ENCODE peak calls at places on chromosomes 7 and 10, in six cellular contexts. X is GM12878, C is GM23338, U is prostate gland, T is sigmoid colon, B is HCT116. O is an unnamed sample. For H3K36me3, the result is how much of the 10 kb centered on the place peaks cover.

GRCh38 chr10:70940834-70941568 is 52.6 kb upstream of the PCBD1 start:
- DNase-seq in X (no peak), U (no peak), T (no peak), B (no peak), C (no peak), O (no peak)

GRCh38 chr7:108600399-108600798 is 30.7 kb downstream of the DNAJB9 start:
- DNase-seq in U (no peak), C (no peak), T (no peak), X (no peak), B (no peak), O (no peak)

GRCh38 chr7:44292876-44293560 is 32.4 kb downstream of the CAMK2B start:
- DNase-seq in C (no peak), B (no peak), X (no peak), U (no peak), T (peak), O (peak)

GRCh38 chr7:2450198-2451107 is 25.7 kb downstream of the GRIFIN start:
- DNase-seq in B (no peak), C (no peak), X (no peak), U (no peak), T (no peak), O (peak)

GRCh38 chr7:15561840-15562239 is at the start of gene AGMO:
- DNase-seq in T (peak), C (no peak), B (no peak), X (no peak), U (no peak), O (no peak)

GRCh38 chr7:134495546-134495945 is 31.8 kb upstream of the AKR1B10 start:
- DNase-seq in U (no peak), C (no peak), T (no peak), B (no peak), X (no peak), O (no peak)

GRCh38 chr10:132726194-132726593 is 59.8 kb downstream of the NKX6-2 start:
- DNase-seq in X (no peak), U (no peak), T (no peak), C (no peak), B (no peak), O (no peak)

GRCh38 chr10:123622381-123622780 is 43.8 kb upstream of the GPR26 start:
- DNase-seq in U (no peak), C (no peak), X (no peak), B (no peak), T (no peak), O (no peak)

GRCh38 chr7:66050990-66051424 is 24.6 kb upstream of the ASL start:
- DNase-seq in C (no peak), T (no peak), B (no peak), U (peak), X (no peak), O (no peak)

GRCh38 chr10:127374901-127375300 is 174.2 kb upstream of the NPS start:
- DNase-seq in T (no peak), C (no peak), X (no peak), B (no peak), U (no peak), O (no peak)

GRCh38 chr7:1362301-1362700 is 97.0 kb downstream of the MICALL2 start:
- DNase-seq in B (no peak), U (no peak), T (no peak), C (no peak), X (no peak), O (no peak)

GRCh38 chr7:2725178-2726105 is 37.4 kb downstream of the AMZ1 start:
- DNase-seq in T (peak), U (no peak), C (no peak), X (no peak), B (no peak), O (no peak)

GRCh38 chr7:68429376-68430117 is 1168.7 kb upstream of the AUTS2 start:
- DNase-seq in B (no peak), C (no peak), U (no peak), T (no peak), X (no peak), O (no peak)

GRCh38 chr10:37831495-37832333 is 25.7 kb downstream of the ZNF248 start:
- DNase-seq in B (no peak), C (no peak), T (no peak), X (no peak), U (no peak), O (no peak)

GRCh38 chr10:11403116-11403515 is 208.3 kb downstream of the USP6NL start:
- DNase-seq in B (no peak), C (no peak), T (no peak), U (no peak), X (no peak), O (no peak)

GRCh38 chr7:89129600-89130375 is 334.3 kb upstream of the TEX47 start:
- DNase-seq in C (no peak), T (no peak), B (no peak), U (no peak), X (no peak), O (no peak)

GRCh38 chr10:95474228-95475002 is 86.8 kb downstream of the SORBS1 start:
- DNase-seq in U (peak), T (no peak), X (no peak), B (no peak), C (peak), O (no peak)

GRCh38 chr10:67669978-67670377 is 26.0 kb downstream of the CTNNA3 start:
- DNase-seq in T (no peak), X (no peak), C (no peak), U (no peak), B (no peak), O (no peak)

GRCh38 chr10:69645751-69646687 is 16.0 kb downstream of the FAM241B start:
- DNase-seq in X (no peak), B (no peak), T (peak), U (no peak), C (peak), O (no peak)

GRCh38 chr7:116293139-116293538 is 82.8 kb downstream of the TES start:
- DNase-seq in T (no peak), B (no peak), C (no peak), X (no peak), U (no peak), O (no peak)

GRCh38 chr10:18822156-18822555 is 162.9 kb downstream of the ARL5B start:
- DNase-seq in U (no peak), C (peak), T (no peak), X (no peak), B (no peak), O (no peak)

GRCh38 chr7:156147104-156147503 is 334.8 kb upstream of the SHH start:
- DNase-seq in C (no peak), X (no peak), T (no peak), U (no peak), B (no peak), O (no peak)

GRCh38 chr10:97683556-97684357 is 3.3 kb downstream of the AVPI1 start:
- DNase-seq in C (peak), B (no peak), X (no peak), U (no peak), T (peak), O (peak)

GRCh38 chr7:140327261-140327661 is 71.1 kb downstream of the SLC37A3 start:
- DNase-seq in T (no peak), B (no peak), X (no peak), U (peak), C (no peak), O (no peak)

GRCh38 chr7:89623018-89623672 is 531.1 kb upstream of the STEAP1 start:
- DNase-seq in X (peak), C (peak), B (peak), U (peak), T (no peak), O (no peak)

GRCh38 chr7:74619235-74619860 is 38.2 kb upstream of the GTF2I start:
- DNase-seq in T (no peak), X (no peak), C (peak), U (no peak), B (no peak), O (no peak)

GRCh38 chr7:44064791-44065430 is 456 bp downstream of the PGAM2 start:
- DNase-seq in U (no peak), T (peak), X (no peak), C (peak), B (no peak), O (no peak)

GRCh38 chr7:129948877-129949291 is 3.9 kb downstream of the UBE2H start:
- DNase-seq in X (peak), T (peak), C (peak), U (peak), B (peak), O (peak)

GRCh38 chr7:50068850-50069551 is 24.0 kb downstream of the ZPBP start:
- DNase-seq in C (peak), B (peak), U (peak), X (peak), T (no peak), O (peak)

GRCh38 chr10:94150541-94151184 is 156.9 kb downstream of the PLCE1 start:
- DNase-seq in X (no peak), B (no peak), U (no peak), T (no peak), C (no peak), O (no peak)

GRCh38 chr10:36173364-36173763 is 531.3 kb upstream of the FZD8 start:
- DNase-seq in B (no peak), C (no peak), T (no peak), U (no peak), X (no peak), O (no peak)

GRCh38 chr7:48148311-48148710 is 22.9 kb upstream of the ABCA13 start:
- DNase-seq in T (no peak), B (no peak), U (no peak), X (no peak), C (no peak), O (no peak)

GRCh38 chr7:95916573-95917371 is 144.4 kb downstream of the DYNC1I1 start:
- DNase-seq in C (peak), B (peak), T (peak), U (peak), X (peak), O (no peak)
- H3K4me3 ChIP-seq in C (no peak), B (no peak), T (peak), U (no peak), X (no peak), O (peak)

DNA sequence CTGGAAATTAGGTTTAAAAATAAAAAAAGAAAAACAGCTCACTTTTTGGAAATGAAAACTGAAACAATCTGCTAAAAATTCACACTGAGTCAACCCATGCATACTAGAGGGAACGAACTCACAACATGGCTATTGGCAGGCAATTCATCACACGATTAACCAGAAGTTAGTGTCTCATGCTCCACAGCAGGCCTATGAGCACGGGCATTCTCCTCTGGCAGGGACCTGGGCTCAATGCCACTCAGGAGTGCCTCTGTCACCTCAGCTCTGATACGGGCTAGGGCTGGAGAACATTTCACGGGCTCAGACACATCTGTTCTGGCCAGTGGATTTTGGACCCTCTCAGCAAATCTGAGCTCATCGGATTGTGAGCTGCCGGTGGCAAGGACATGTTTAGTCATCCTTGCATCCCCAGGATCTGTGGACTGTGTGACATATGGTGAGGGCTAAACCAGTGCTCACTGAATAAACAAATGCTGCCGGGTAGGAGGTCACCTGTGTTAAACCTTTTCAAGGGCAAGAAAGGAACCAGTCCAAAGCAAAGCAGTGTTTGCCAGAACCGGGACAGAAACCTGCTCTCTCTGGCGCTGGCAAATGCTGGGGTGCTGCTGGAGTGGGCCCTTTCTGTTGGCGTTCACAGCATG is 40.1 kb downstream of the POLR3A start:
- DNase-seq in T (no peak), U (no peak), C (no peak), B (no peak), X (no peak), O (no peak)
- H3K36me3 ChIP-seq in T (under half), U (under half), C (half or more), B (half or more), X (under half), O (half or more)

DNA sequence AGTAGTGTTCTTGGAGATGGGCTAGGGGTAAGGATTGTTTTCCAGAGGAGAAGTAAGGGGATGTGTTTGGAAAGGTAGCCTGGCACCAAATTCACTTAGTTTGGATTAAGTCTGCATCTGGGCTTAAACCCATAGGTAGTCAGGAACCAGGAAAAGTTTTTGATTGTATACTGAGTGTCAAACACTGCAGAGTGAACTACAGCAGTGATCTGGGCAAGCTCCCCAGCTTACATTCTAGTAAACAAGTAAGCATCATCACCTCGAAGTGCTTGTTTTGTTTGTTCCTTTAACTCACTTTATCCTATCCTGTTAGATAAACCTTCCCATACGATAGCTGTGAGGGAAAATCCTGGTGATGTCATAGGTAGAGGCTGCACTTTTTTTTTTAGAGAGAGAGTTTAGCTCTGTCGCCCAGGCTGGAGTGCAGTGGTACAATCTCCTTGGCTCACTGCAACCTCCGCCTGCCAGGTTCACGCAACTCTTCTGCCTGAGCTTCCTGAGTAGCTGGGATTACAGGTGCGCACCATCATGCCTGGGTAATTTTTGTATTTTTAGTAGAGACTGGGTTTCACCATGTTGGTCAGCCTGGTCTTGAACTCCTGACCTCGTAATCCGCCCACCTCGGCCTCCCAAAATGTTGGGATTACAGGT is 2.4 kb downstream of the RPS24 start:
- DNase-seq in X (no peak), U (no peak), B (no peak), C (no peak), T (no peak), O (no peak)
- TF ChIP-seq POLR2AphosphoS5 in X (no peak), U (no peak), B (peak), C (no peak), T (no peak), O (no peak)

GRCh38 chr7:7335909-7336308 is 153.6 kb downstream of the C1GALT1 start:
- DNase-seq in B (no peak), T (no peak), X (no peak), C (no peak), U (no peak), O (no peak)
- H3K4me3 ChIP-seq in B (no peak), T (no peak), X (no peak), C (no peak), U (no peak), O (no peak)

DNA sequence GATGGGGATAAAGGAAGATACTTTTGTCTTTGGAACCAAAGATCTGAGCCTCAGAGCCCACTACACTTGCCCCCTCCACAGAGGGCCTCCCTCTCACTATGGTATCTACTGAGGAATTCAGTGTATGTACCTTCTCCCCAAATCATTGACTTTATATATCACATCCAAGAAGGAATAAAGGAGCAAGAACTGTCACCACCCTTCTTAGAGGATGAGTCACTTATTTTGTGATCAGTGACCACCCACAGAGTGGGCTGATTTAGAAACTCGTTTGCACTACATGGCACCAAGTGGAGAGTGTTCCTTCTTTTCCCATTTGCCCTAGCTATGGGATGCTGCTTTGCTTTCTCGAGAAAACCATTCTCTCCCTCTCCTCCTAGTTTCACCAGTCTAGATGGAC is 5.7 kb downstream of the TMEM243 start:
- DNase-seq in X (no peak), U (no peak), C (no peak), T (no peak), B (no peak), O (no peak)
- H3K36me3 ChIP-seq in X (under half), U (under half), C (under half), T (under half), B (under half), O (under half)

DNA sequence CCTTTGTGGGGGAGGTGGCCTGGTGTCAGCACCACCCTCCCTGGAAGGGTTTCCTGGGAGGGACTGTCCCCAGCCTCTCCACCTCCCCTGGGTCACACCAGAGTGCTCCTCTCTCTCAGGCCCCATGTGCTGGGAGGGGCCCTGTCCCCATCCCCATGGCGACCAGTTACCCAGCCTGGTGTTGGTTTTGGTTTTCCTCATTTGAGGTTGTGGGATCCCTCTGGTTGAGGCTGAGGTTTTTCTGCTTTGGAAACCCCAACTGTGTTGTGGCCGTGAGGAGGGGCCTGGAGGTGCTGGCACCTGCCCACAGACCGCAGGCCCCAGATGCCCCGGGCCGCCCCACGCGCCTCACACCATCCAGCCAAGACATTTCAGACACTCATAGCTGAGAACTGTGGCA is 106.3 kb downstream of the GRK5 start:
- DNase-seq in U (no peak), B (no peak), C (no peak), X (peak), T (no peak), O (no peak)
- TF ChIP-seq POLR2AphosphoS5 in U (no peak), B (no peak), C (no peak), X (no peak), T (no peak), O (no peak)

DNA sequence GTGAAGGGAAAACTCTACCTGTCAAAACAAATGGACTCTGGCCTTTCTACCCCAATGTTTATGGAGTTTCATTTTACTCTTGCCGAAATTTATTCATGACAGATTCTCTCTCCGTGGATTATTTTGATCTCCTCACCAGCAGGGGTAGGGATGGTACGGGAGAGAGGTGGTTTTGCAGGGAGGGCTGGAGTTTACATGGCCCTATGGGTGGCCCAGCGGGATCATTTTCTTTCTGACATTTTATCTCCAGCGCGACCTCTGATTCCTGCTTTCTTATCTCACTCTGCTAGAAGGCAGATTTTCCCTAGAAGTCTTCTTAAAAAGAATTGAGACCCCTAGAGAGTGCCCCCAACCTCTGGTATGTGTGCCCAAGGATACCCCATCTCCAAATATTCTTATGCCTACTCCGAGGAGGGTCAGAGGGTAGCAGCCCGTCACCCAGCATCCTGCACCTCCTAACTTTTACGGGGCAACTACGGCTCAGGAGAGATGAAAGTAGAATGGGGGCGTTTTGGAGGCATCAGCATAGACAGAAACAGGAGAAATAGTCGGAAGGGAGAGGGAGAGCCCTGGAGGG is 10.1 kb upstream of the GATA3 start:
- DNase-seq in X (no peak), U (no peak), C (peak), T (no peak), B (no peak), O (no peak)
- H3K4me3 ChIP-seq in X (no peak), U (no peak), C (peak), T (no peak), B (no peak), O (no peak)

GRCh38 chr10:72757712-72758111 is 65.8 kb downstream of the MCU start:
- DNase-seq in B (no peak), U (no peak), C (no peak), T (no peak), X (no peak), O (no peak)
- H3K36me3 ChIP-seq in B (under half), U (under half), C (under half), T (under half), X (under half), O (under half)